ENCODE peak calls at places on chromosomes 6 and 20, in nine cellular contexts. One of them, this sample, is unnamed.

GRCh38 chr20:45993197-45993951 is 15.3 kb upstream of the MMP9 start:
- DNase-seq in GM12891: no peak
- DNase-seq in naive thymus-derived CD4-positive, alpha-beta T cell: no peak
- DNase-seq in AG10803: peak
- DNase-seq in HTR-8/SVneo: peak
- DNase-seq in T-helper 1 cell: no peak
- DNase-seq in mammary epithelial cell: peak
- DNase-seq in NT2/D1: no peak
- DNase-seq in stimulated activated CD8-positive, alpha-beta memory T cell treated with anti-CD3 and anti-CD28 coated beads, Interleukin-7, amount 100 ng/mL, for 48 hours: no peak
- DNase-seq in this sample: no peak

GRCh38 chr6:2976571-2977085 is 5.3 kb upstream of the SERPINB6 start:
- DNase-seq in GM12891: no peak
- DNase-seq in naive thymus-derived CD4-positive, alpha-beta T cell: no peak
- DNase-seq in AG10803: peak
- DNase-seq in HTR-8/SVneo: peak
- DNase-seq in T-helper 1 cell: no peak
- DNase-seq in mammary epithelial cell: peak
- DNase-seq in NT2/D1: no peak
- DNase-seq in stimulated activated CD8-positive, alpha-beta memory T cell treated with anti-CD3 and anti-CD28 coated beads, Interleukin-7, amount 100 ng/mL, for 48 hours: no peak
- DNase-seq in this sample: no peak

GRCh38 chr20:11387189-11387754 is 530.4 kb upstream of the BTBD3 start:
- DNase-seq in GM12891: no peak
- DNase-seq in naive thymus-derived CD4-positive, alpha-beta T cell: no peak
- DNase-seq in AG10803: peak
- DNase-seq in HTR-8/SVneo: peak
- DNase-seq in T-helper 1 cell: no peak
- DNase-seq in mammary epithelial cell: peak
- DNase-seq in NT2/D1: no peak
- DNase-seq in stimulated activated CD8-positive, alpha-beta memory T cell treated with anti-CD3 and anti-CD28 coated beads, Interleukin-7, amount 100 ng/mL, for 48 hours: no peak
- DNase-seq in this sample: peak

GRCh38 chr6:73739097-73739496 is 43.1 kb downstream of the CD109 start:
- DNase-seq in GM12891: no peak
- DNase-seq in naive thymus-derived CD4-positive, alpha-beta T cell: no peak
- DNase-seq in AG10803: peak
- DNase-seq in HTR-8/SVneo: peak
- DNase-seq in T-helper 1 cell: no peak
- DNase-seq in mammary epithelial cell: peak
- DNase-seq in NT2/D1: peak
- DNase-seq in stimulated activated CD8-positive, alpha-beta memory T cell treated with anti-CD3 and anti-CD28 coated beads, Interleukin-7, amount 100 ng/mL, for 48 hours: no peak
- DNase-seq in this sample: no peak

GRCh38 chr6:80637312-80637711 is 530.8 kb downstream of the BCKDHB start:
- DNase-seq in GM12891: no peak
- DNase-seq in naive thymus-derived CD4-positive, alpha-beta T cell: no peak
- DNase-seq in AG10803: peak
- DNase-seq in HTR-8/SVneo: no peak
- DNase-seq in T-helper 1 cell: no peak
- DNase-seq in mammary epithelial cell: no peak
- DNase-seq in NT2/D1: no peak
- DNase-seq in stimulated activated CD8-positive, alpha-beta memory T cell treated with anti-CD3 and anti-CD28 coated beads, Interleukin-7, amount 100 ng/mL, for 48 hours: no peak
- DNase-seq in this sample: no peak

GRCh38 chr6:4610256-4610655 is 165.9 kb upstream of the CDYL start:
- DNase-seq in GM12891: no peak
- DNase-seq in naive thymus-derived CD4-positive, alpha-beta T cell: no peak
- DNase-seq in AG10803: peak
- DNase-seq in HTR-8/SVneo: peak
- DNase-seq in T-helper 1 cell: no peak
- DNase-seq in mammary epithelial cell: peak
- DNase-seq in NT2/D1: no peak
- DNase-seq in stimulated activated CD8-positive, alpha-beta memory T cell treated with anti-CD3 and anti-CD28 coated beads, Interleukin-7, amount 100 ng/mL, for 48 hours: no peak
- DNase-seq in this sample: peak

GRCh38 chr20:44495802-44496481 is 20.3 kb downstream of the TTPAL start:
- DNase-seq in GM12891: no peak
- DNase-seq in naive thymus-derived CD4-positive, alpha-beta T cell: no peak
- DNase-seq in AG10803: peak
- DNase-seq in HTR-8/SVneo: peak
- DNase-seq in T-helper 1 cell: no peak
- DNase-seq in mammary epithelial cell: peak
- DNase-seq in NT2/D1: no peak
- DNase-seq in stimulated activated CD8-positive, alpha-beta memory T cell treated with anti-CD3 and anti-CD28 coated beads, Interleukin-7, amount 100 ng/mL, for 48 hours: no peak
- DNase-seq in this sample: peak

GRCh38 chr6:109224107-109224875 is 129.0 kb downstream of the CEP57L1 start:
- DNase-seq in GM12891: no peak
- DNase-seq in naive thymus-derived CD4-positive, alpha-beta T cell: no peak
- DNase-seq in AG10803: no peak
- DNase-seq in HTR-8/SVneo: no peak
- DNase-seq in T-helper 1 cell: no peak
- DNase-seq in mammary epithelial cell: no peak
- DNase-seq in NT2/D1: no peak
- DNase-seq in stimulated activated CD8-positive, alpha-beta memory T cell treated with anti-CD3 and anti-CD28 coated beads, Interleukin-7, amount 100 ng/mL, for 48 hours: no peak
- DNase-seq in this sample: no peak

GRCh38 chr6:84976516-84977420 is 212.4 kb upstream of the TBX18 start:
- DNase-seq in GM12891: no peak
- DNase-seq in naive thymus-derived CD4-positive, alpha-beta T cell: no peak
- DNase-seq in AG10803: peak
- DNase-seq in HTR-8/SVneo: no peak
- DNase-seq in T-helper 1 cell: no peak
- DNase-seq in mammary epithelial cell: no peak
- DNase-seq in NT2/D1: no peak
- DNase-seq in stimulated activated CD8-positive, alpha-beta memory T cell treated with anti-CD3 and anti-CD28 coated beads, Interleukin-7, amount 100 ng/mL, for 48 hours: no peak
- DNase-seq in this sample: no peak

GRCh38 chr6:166555066-166555465 is 31.4 kb downstream of the RAMACL start:
- DNase-seq in GM12891: no peak
- DNase-seq in naive thymus-derived CD4-positive, alpha-beta T cell: no peak
- DNase-seq in AG10803: no peak
- DNase-seq in HTR-8/SVneo: no peak
- DNase-seq in T-helper 1 cell: no peak
- DNase-seq in mammary epithelial cell: no peak
- DNase-seq in NT2/D1: no peak
- DNase-seq in stimulated activated CD8-positive, alpha-beta memory T cell treated with anti-CD3 and anti-CD28 coated beads, Interleukin-7, amount 100 ng/mL, for 48 hours: no peak
- DNase-seq in this sample: no peak

GRCh38 chr6:134438825-134439224 is 120.9 kb upstream of the SGK1 start:
- DNase-seq in GM12891: no peak
- DNase-seq in naive thymus-derived CD4-positive, alpha-beta T cell: no peak
- DNase-seq in AG10803: no peak
- DNase-seq in HTR-8/SVneo: no peak
- DNase-seq in T-helper 1 cell: no peak
- DNase-seq in mammary epithelial cell: no peak
- DNase-seq in NT2/D1: no peak
- DNase-seq in stimulated activated CD8-positive, alpha-beta memory T cell treated with anti-CD3 and anti-CD28 coated beads, Interleukin-7, amount 100 ng/mL, for 48 hours: no peak
- DNase-seq in this sample: no peak

GRCh38 chr6:4947716-4948115 is 56.1 kb downstream of the RPP40 start:
- DNase-seq in GM12891: no peak
- DNase-seq in naive thymus-derived CD4-positive, alpha-beta T cell: no peak
- DNase-seq in AG10803: no peak
- DNase-seq in HTR-8/SVneo: no peak
- DNase-seq in T-helper 1 cell: no peak
- DNase-seq in mammary epithelial cell: no peak
- DNase-seq in NT2/D1: no peak
- DNase-seq in stimulated activated CD8-positive, alpha-beta memory T cell treated with anti-CD3 and anti-CD28 coated beads, Interleukin-7, amount 100 ng/mL, for 48 hours: no peak
- DNase-seq in this sample: no peak